ENCODE peak calls at places on chromosome 22, in nine cellular contexts. W, Q, P, J, N, Z, T, L and B are unnamed samples.

GRCh38 chr22:27937453-27937852 is 18.4 kb upstream of the PITPNB start:
- DNase-seq in W (no peak), Q (no peak), P (no peak), J (no peak), N (no peak), Z (no peak), T (no peak), L (no peak), B (no peak)

GRCh38 chr22:24428751-24429410 is 1.5 kb downstream of the ADORA2A start:
- DNase-seq in W (no peak), Q (no peak), P (no peak), J (no peak), N (no peak), Z (peak), T (no peak), L (no peak), B (no peak)

GRCh38 chr22:43298062-43298801 is 44.9 kb downstream of the SCUBE1 start:
- DNase-seq in W (no peak), Q (no peak), P (no peak), J (no peak), N (no peak), Z (no peak), T (no peak), L (no peak), B (no peak)

GRCh38 chr22:25054943-25055511 is 102.5 kb downstream of the KIAA1671 start:
- DNase-seq in W (peak), Q (no peak), P (no peak), J (no peak), N (no peak), Z (no peak), T (no peak), L (no peak), B (peak)

GRCh38 chr22:46339956-46340355 is 4.4 kb downstream of the TRMU start:
- DNase-seq in W (no peak), Q (no peak), P (no peak), J (no peak), N (no peak), Z (peak), T (no peak), L (no peak), B (no peak)

GRCh38 chr22:29780781-29781676 is 13.9 kb downstream of the UQCR10 start:
- DNase-seq in W (no peak), Q (no peak), P (peak), J (peak), N (no peak), Z (no peak), T (no peak), L (no peak), B (no peak)

GRCh38 chr22:33110562-33111163 is 52.5 kb upstream of the SYN3 start:
- DNase-seq in W (no peak), Q (no peak), P (no peak), J (no peak), N (no peak), Z (no peak), T (no peak), L (no peak), B (no peak)

GRCh38 chr22:32204856-32205722 is at the start of gene RFPL2:
- DNase-seq in W (peak), Q (no peak), P (no peak), J (peak), N (no peak), Z (no peak), T (peak), L (peak), B (peak)

GRCh38 chr22:17890892-17891291 is 116.6 kb upstream of the BID start:
- DNase-seq in W (no peak), Q (no peak), P (no peak), J (no peak), N (no peak), Z (no peak), T (no peak), L (no peak), B (no peak)

GRCh38 chr22:37274380-37274862 is 7.9 kb upstream of the CYTH4 start:
- DNase-seq in W (peak), Q (peak), P (no peak), J (no peak), N (no peak), Z (peak), T (peak), L (no peak), B (no peak)

GRCh38 chr22:46072981-46073682 is 77.2 kb upstream of the PPARA start:
- DNase-seq in W (peak), Q (peak), P (no peak), J (no peak), N (peak), Z (peak), T (peak), L (no peak), B (no peak)

GRCh38 chr22:17201285-17201945 is 17.8 kb downstream of the ADA2 start:
- DNase-seq in W (no peak), Q (no peak), P (no peak), J (peak), N (no peak), Z (no peak), T (no peak), L (no peak), B (peak)

GRCh38 chr22:31075961-31076360 is 5.2 kb upstream of the SMTN start:
- DNase-seq in W (peak), Q (peak), P (no peak), J (peak), N (peak), Z (peak), T (peak), L (no peak), B (no peak)

GRCh38 chr22:17920145-17920605 is 104.2 kb downstream of the MICAL3 start:
- DNase-seq in W (peak), Q (peak), P (no peak), J (peak), N (no peak), Z (peak), T (peak), L (no peak), B (peak)

GRCh38 chr22:30606455-30607299 is at the start of gene TCN2:
- DNase-seq in W (peak), Q (peak), P (peak), J (peak), N (peak), Z (peak), T (peak), L (no peak), B (peak)

GRCh38 chr22:18152519-18152918 is 2.5 kb downstream of the USP18 start:
- DNase-seq in W (no peak), Q (no peak), P (no peak), J (no peak), N (no peak), Z (no peak), T (no peak), L (no peak), B (no peak)

GRCh38 chr22:36280379-36280778 is 27.4 kb downstream of the APOL1 start:
- DNase-seq in W (no peak), Q (no peak), P (no peak), J (peak), N (no peak), Z (no peak), T (no peak), L (no peak), B (no peak)

GRCh38 chr22:17678817-17679385 is 40.3 kb downstream of the BCL2L13 start:
- DNase-seq in W (no peak), Q (no peak), P (no peak), J (no peak), N (no peak), Z (no peak), T (no peak), L (no peak), B (no peak)

GRCh38 chr22:41431656-41432055 is 14.9 kb downstream of the TOB2 start:
- DNase-seq in W (no peak), Q (no peak), P (no peak), J (no peak), N (no peak), Z (no peak), T (no peak), L (no peak), B (no peak)

GRCh38 chr22:42369250-42370041 is 62.8 kb downstream of the NFAM1 start:
- DNase-seq in W (peak), Q (peak), P (peak), J (peak), N (peak), Z (peak), T (peak), L (peak), B (peak)

GRCh38 chr22:46010951-46011626 is 34.1 kb upstream of the WNT7B start:
- DNase-seq in W (no peak), Q (peak), P (no peak), J (no peak), N (peak), Z (peak), T (no peak), L (no peak), B (no peak)

GRCh38 chr22:26479043-26479791 is 4.4 kb downstream of the HPS4 start:
- DNase-seq in W (no peak), Q (no peak), P (no peak), J (no peak), N (no peak), Z (no peak), T (no peak), L (no peak), B (no peak)

GRCh38 chr22:46487318-46487717 is 50.1 kb downstream of the CELSR1 start:
- DNase-seq in W (no peak), Q (no peak), P (no peak), J (no peak), N (no peak), Z (no peak), T (no peak), L (no peak), B (no peak)

GRCh38 chr22:38110863-38111852 is 674 bp upstream of the BAIAP2L2 start:
- DNase-seq in W (no peak), Q (peak), P (no peak), J (no peak), N (no peak), Z (no peak), T (peak), L (no peak), B (no peak)

GRCh38 chr22:30610299-30610698 is 3.3 kb downstream of the TCN2 start:
- DNase-seq in W (peak), Q (no peak), P (no peak), J (no peak), N (no peak), Z (no peak), T (no peak), L (no peak), B (no peak)

GRCh38 chr22:31095637-31096249 is 11.6 kb downstream of the SELENOM start:
- DNase-seq in W (no peak), Q (no peak), P (no peak), J (no peak), N (no peak), Z (no peak), T (no peak), L (no peak), B (no peak)

GRCh38 chr22:33401291-33401690 is 343.1 kb upstream of the SYN3 start:
- DNase-seq in W (no peak), Q (no peak), P (peak), J (peak), N (no peak), Z (no peak), T (no peak), L (no peak), B (no peak)

GRCh38 chr22:36569999-36570398 is 41.0 kb upstream of the EIF3D start:
- DNase-seq in W (peak), Q (no peak), P (peak), J (peak), N (no peak), Z (no peak), T (no peak), L (peak), B (peak)

GRCh38 chr22:37254206-37254866 is 10.3 kb upstream of the RAC2 start:
- DNase-seq in W (no peak), Q (no peak), P (no peak), J (peak), N (no peak), Z (peak), T (no peak), L (no peak), B (peak)

GRCh38 chr22:26416670-26417270 is 12.3 kb upstream of the ASPHD2 start:
- DNase-seq in W (no peak), Q (no peak), P (peak), J (peak), N (no peak), Z (no peak), T (no peak), L (no peak), B (no peak)

GRCh38 chr22:32693102-32693501 is 108.4 kb upstream of the TIMP3 start:
- DNase-seq in W (no peak), Q (no peak), P (no peak), J (no peak), N (no peak), Z (no peak), T (no peak), L (no peak), B (no peak)

GRCh38 chr22:39528681-39529486 is 3.7 kb downstream of the RPS19BP1 start:
- DNase-seq in W (peak), Q (peak), P (no peak), J (peak), N (peak), Z (peak), T (peak), L (peak), B (peak)
- TF ChIP-seq POLR2A in W (no peak), Q (no peak), P (no peak), J (no peak), N (no peak), Z (peak), T (no peak), L (no peak), B (peak)

GRCh38 chr22:44999687-45000086 is 10.1 kb downstream of the PHF21B start:
- DNase-seq in W (no peak), Q (no peak), P (no peak), J (no peak), N (no peak), Z (no peak), T (no peak), L (no peak), B (no peak)

GRCh38 chr22:44997060-44997459 is 12.7 kb downstream of the PHF21B start:
- DNase-seq in W (no peak), Q (no peak), P (no peak), J (no peak), N (no peak), Z (no peak), T (no peak), L (no peak), B (no peak)

GRCh38 chr22:44998296-44998695 is 11.5 kb downstream of the PHF21B start:
- DNase-seq in W (no peak), Q (no peak), P (no peak), J (no peak), N (no peak), Z (no peak), T (no peak), L (no peak), B (no peak)

GRCh38 chr22:45001653-45002052 is 8.2 kb downstream of the PHF21B start:
- DNase-seq in W (no peak), Q (no peak), P (no peak), J (no peak), N (no peak), Z (no peak), T (no peak), L (no peak), B (no peak)

GRCh38 chr22:44999231-44999630 is 10.6 kb downstream of the PHF21B start:
- DNase-seq in W (no peak), Q (no peak), P (no peak), J (no peak), N (no peak), Z (no peak), T (no peak), L (no peak), B (no peak)
- TF ChIP-seq POLR2A in W (no peak), Q (no peak), P (no peak), J (no peak), N (no peak), Z (no peak), T (no peak), L (no peak), B (no peak)

GRCh38 chr22:21952586-21953571 is at the start of gene PPM1F:
- DNase-seq in W (peak), Q (peak), P (peak), J (peak), N (peak), Z (peak), T (peak), L (no peak), B (peak)
- TF ChIP-seq POLR2A in W (no peak), Q (no peak), P (peak), J (peak), N (no peak), Z (no peak), T (no peak), L (peak), B (peak)

DNA sequence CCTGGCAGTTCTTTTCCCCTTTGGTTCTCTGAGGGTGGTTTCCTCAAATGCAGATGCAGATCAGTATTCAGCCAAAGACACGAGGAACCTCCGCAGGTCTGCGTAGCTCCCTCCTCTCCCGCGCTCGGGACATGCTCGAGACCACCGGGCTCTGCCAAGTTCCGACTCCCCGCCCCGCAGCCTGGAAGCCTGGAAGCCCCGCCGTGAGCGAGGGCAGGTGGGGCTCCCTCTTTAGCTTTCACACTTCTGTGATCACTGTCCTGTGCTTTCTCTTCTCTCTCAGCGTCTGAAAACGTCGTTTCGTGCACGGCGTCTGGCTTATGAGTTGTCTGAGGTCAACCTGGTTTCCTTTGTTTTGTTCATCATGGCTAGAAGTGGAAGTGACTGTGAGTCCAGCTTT is 26.6 kb downstream of the ZBED4 start:
- DNase-seq in W (no peak), Q (no peak), P (no peak), J (no peak), N (no peak), Z (peak), T (peak), L (no peak), B (peak)
- TF ChIP-seq POLR2A in W (no peak), Q (no peak), P (no peak), J (no peak), N (no peak), Z (no peak), T (no peak), L (no peak), B (no peak)

GRCh38 chr22:19641983-19642451 is 72.3 kb upstream of the SEPTIN5 start:
- DNase-seq in W (no peak), Q (no peak), P (no peak), J (no peak), N (peak), Z (no peak), T (no peak), L (no peak), B (no peak)
- TF ChIP-seq POLR2A in W (no peak), Q (no peak), P (no peak), J (no peak), N (no peak), Z (no peak), T (no peak), L (no peak), B (no peak)